ENCODE peak calls at places on chromosomes 16 and 17, in nine cellular contexts. X, Q, I, M, T, F, Z, S and W are unnamed samples.

GRCh38 chr16:88803264-88803987 is at the start of gene CDT1:
- DNase-seq in Q (peak), S (peak), M (peak), T (peak), Z (peak), I (peak), X (peak), F (peak), W (peak)

GRCh38 chr17:33334703-33335102 is 41.6 kb upstream of the ASIC2 start:
- DNase-seq in T (no peak), S (no peak), Q (no peak), I (no peak), M (no peak), X (no peak), F (no peak), Z (no peak), W (no peak)

GRCh38 chr16:7227193-7227825 is 105.3 kb upstream of the RBFOX1 start:
- DNase-seq in Q (no peak), Z (no peak), F (no peak), M (no peak), T (no peak), S (no peak), I (no peak), X (no peak), W (no peak)

GRCh38 chr16:22018559-22018958 is 10.6 kb downstream of the MOSMO start:
- DNase-seq in T (no peak), X (no peak), Z (no peak), S (no peak), M (no peak), I (no peak), F (peak), Q (no peak), W (no peak)

GRCh38 chr17:8225813-8226535 is 15.6 kb upstream of the AURKB start:
- DNase-seq in I (no peak), T (peak), Q (peak), S (peak), Z (peak), F (peak), X (peak), M (no peak), W (peak)

GRCh38 chr17:1431631-1432104 is 24.4 kb downstream of the CRK start:
- DNase-seq in I (no peak), Q (no peak), F (no peak), S (no peak), M (no peak), T (no peak), Z (no peak), X (peak), W (no peak)

GRCh38 chr16:80899804-80900592 is 95.6 kb upstream of the CDYL2 start:
- DNase-seq in I (peak), Z (peak), Q (peak), M (no peak), X (no peak), S (peak), F (peak), T (no peak), W (peak)

GRCh38 chr16:49503242-49504022 is 129.8 kb downstream of the C16orf78 start:
- DNase-seq in F (no peak), I (no peak), X (peak), Z (no peak), M (no peak), S (no peak), Q (no peak), T (no peak), W (no peak)

GRCh38 chr16:25210758-25211157 is 6.0 kb upstream of the AQP8 start:
- DNase-seq in T (no peak), S (no peak), F (peak), X (no peak), I (no peak), Q (peak), M (no peak), Z (no peak), W (no peak)

GRCh38 chr17:57706761-57707160 is 38.3 kb downstream of the CCDC182 start:
- DNase-seq in M (no peak), T (no peak), S (no peak), F (no peak), Z (no peak), I (no peak), X (no peak), Q (no peak), W (no peak)

GRCh38 chr17:67779098-67779672 is 46.1 kb upstream of the BPTF start:
- DNase-seq in Z (peak), M (peak), X (peak), T (no peak), I (peak), S (peak), F (peak), Q (no peak), W (no peak)

GRCh38 chr16:81746566-81746965 is 32.5 kb upstream of the PLCG2 start:
- DNase-seq in T (no peak), I (no peak), X (no peak), F (no peak), Z (no peak), Q (no peak), S (no peak), M (no peak), W (no peak)

GRCh38 chr17:45794840-45795239 is 10.7 kb downstream of the CRHR1 start:
- DNase-seq in T (no peak), S (no peak), Z (no peak), F (peak), X (no peak), Q (peak), M (no peak), I (no peak), W (no peak)

GRCh38 chr17:33196883-33197282 is 96.2 kb downstream of the ASIC2 start:
- DNase-seq in I (no peak), Q (no peak), Z (no peak), M (no peak), F (no peak), X (no peak), T (no peak), S (no peak), W (no peak)

GRCh38 chr17:73231363-73231762 is 30.3 kb downstream of the CPSF4L start:
- DNase-seq in F (peak), Z (no peak), M (no peak), S (no peak), T (no peak), Q (peak), I (no peak), X (no peak), W (no peak)

GRCh38 chr17:8095361-8095760 is 7.8 kb upstream of the ALOX12B start:
- DNase-seq in Q (no peak), X (no peak), I (no peak), M (no peak), F (no peak), S (no peak), T (no peak), Z (no peak), W (no peak)

GRCh38 chr16:55147401-55147800 is 176.6 kb upstream of the IRX6 start:
- DNase-seq in T (no peak), Q (no peak), S (no peak), M (no peak), Z (no peak), F (no peak), I (no peak), X (no peak), W (no peak)

GRCh38 chr17:18094409-18094807 is 6.7 kb downstream of the DRG2 start:
- DNase-seq in S (no peak), F (no peak), T (no peak), I (no peak), M (no peak), X (no peak), Z (no peak), Q (no peak), W (no peak)

GRCh38 chr17:74274060-74274702 is at the start of gene DNAI2:
- DNase-seq in M (no peak), F (no peak), Z (peak), T (no peak), X (no peak), I (peak), S (no peak), Q (no peak), W (no peak)

GRCh38 chr17:17815062-17815406 is 21.8 kb downstream of the SREBF1 start:
- DNase-seq in X (no peak), M (no peak), Q (no peak), I (peak), Z (no peak), T (no peak), F (no peak), S (no peak), W (no peak)

GRCh38 chr17:81961087-81961514 is at the start of gene NOTUM:
- DNase-seq in S (no peak), M (peak), F (no peak), X (no peak), Q (no peak), I (no peak), Z (peak), T (no peak), W (no peak)

GRCh38 chr16:23423496-23424049 is 29.4 kb downstream of the COG7 start:
- DNase-seq in Q (peak), F (peak), S (peak), I (peak), T (no peak), X (no peak), M (no peak), Z (peak), W (peak)

GRCh38 chr17:42475121-42475520 is 16.4 kb downstream of the ATP6V0A1 start:
- DNase-seq in I (no peak), M (no peak), Z (no peak), T (no peak), S (no peak), F (no peak), Q (no peak), X (peak), W (no peak)

GRCh38 chr17:6232768-6233130 is 162.6 kb downstream of the WSCD1 start:
- DNase-seq in M (no peak), F (no peak), S (no peak), Q (no peak), Z (no peak), I (no peak), X (no peak), T (no peak), W (no peak)

GRCh38 chr16:48172682-48173081 is 16.9 kb upstream of the ABCC12 start:
- DNase-seq in I (no peak), S (no peak), Z (no peak), T (no peak), F (no peak), Q (no peak), M (no peak), X (no peak), W (no peak)

GRCh38 chr17:73474370-73474988 is 162.7 kb upstream of the CDC42EP4 start:
- DNase-seq in F (peak), Z (peak), M (no peak), X (no peak), I (peak), S (peak), Q (no peak), T (peak), W (no peak)

GRCh38 chr17:47318197-47318918 is 5.4 kb upstream of the EFCAB13 start:
- DNase-seq in S (no peak), Z (no peak), T (no peak), M (no peak), Q (no peak), X (peak), I (no peak), F (no peak), W (no peak)

GRCh38 chr16:30658731-30659506 is 688 bp downstream of the FBRS start:
- DNase-seq in X (peak), S (peak), Q (peak), F (peak), Z (peak), I (peak), T (no peak), M (peak), W (peak)

GRCh38 chr17:45702666-45703266 is 81.4 kb upstream of the CRHR1 start:
- DNase-seq in F (peak), Z (no peak), I (no peak), Q (peak), M (no peak), S (no peak), T (no peak), X (no peak), W (no peak)

GRCh38 chr16:58102665-58103427 is 26.3 kb downstream of the CFAP20 start:
- DNase-seq in Z (peak), M (no peak), X (peak), S (no peak), I (peak), T (no peak), Q (no peak), F (no peak), W (no peak)

GRCh38 chr17:71681427-71682173 is 439.2 kb upstream of the SOX9 start:
- DNase-seq in F (no peak), Q (no peak), I (no peak), S (no peak), Z (no peak), T (no peak), M (no peak), X (no peak), W (no peak)

GRCh38 chr17:5282639-5283217 is 644 bp downstream of the RABEP1 start:
- DNase-seq in T (no peak), F (peak), X (no peak), S (peak), I (peak), M (no peak), Z (peak), Q (peak), W (no peak)

GRCh38 chr16:68711421-68712139 is 25.5 kb upstream of the CDH1 start:
- DNase-seq in Z (no peak), Q (no peak), F (no peak), M (no peak), I (no peak), S (no peak), X (peak), T (no peak), W (no peak)

GRCh38 chr16:68704232-68704867 is 32.7 kb upstream of the CDH1 start:
- DNase-seq in I (peak), X (peak), F (peak), Q (peak), M (peak), S (peak), T (peak), Z (peak), W (peak)

GRCh38 chr16:68713430-68713829 is 23.7 kb upstream of the CDH1 start:
- DNase-seq in M (no peak), X (no peak), Z (no peak), S (no peak), Q (no peak), F (no peak), I (no peak), T (no peak), W (no peak)

DNA sequence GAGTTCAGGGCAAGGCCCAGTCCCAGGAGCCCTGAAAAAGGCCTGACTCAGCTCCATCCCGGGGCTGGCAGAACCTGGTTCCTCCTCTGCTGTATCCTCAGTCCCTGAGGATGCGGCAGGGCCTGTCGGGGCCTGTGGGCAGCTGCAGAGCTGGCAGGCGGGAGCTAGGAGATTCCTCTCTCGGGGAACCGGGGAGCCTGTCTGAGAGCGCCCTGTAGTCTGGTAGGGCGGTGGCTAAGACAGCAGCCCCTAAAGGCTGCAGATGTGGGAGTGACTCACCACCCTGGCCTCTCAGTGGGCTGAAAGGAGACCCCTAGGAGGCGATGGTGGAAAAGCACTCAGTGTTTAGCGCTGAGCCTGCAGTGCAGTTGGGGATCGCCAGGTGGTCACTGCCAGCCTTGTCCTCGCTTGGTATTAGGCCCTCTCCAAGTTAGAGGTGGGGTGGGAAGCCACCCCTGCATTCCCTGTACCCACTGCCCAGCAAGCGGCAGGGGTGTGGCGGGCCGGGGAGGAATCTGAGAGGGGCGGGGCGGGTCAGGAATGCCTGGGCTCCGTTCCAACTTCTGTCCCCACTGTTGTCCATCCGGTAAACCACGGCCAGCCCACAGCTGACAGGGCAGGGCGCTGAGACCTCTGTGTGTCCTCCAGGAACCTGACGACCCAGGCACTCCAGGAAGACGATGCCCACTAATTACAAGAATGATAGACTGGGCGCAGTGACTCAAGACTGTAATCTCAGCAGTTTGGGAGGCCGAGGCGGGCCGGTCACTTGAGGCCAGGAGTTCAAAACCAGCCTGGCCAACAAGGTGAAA is 29.5 kb upstream of the CDH1 start:
- DNase-seq in Z (peak), S (peak), M (no peak), F (peak), Q (no peak), I (peak), X (no peak), T (peak), W (no peak)
- TF ChIP-seq CTCF in Z (no peak), S (no peak), M (no peak), F (peak), Q (no peak), I (no peak), X (no peak), T (no peak), W (no peak)

GRCh38 chr16:50745940-50746339 is 4.1 kb downstream of the CYLD start:
- DNase-seq in Q (no peak), T (no peak), M (no peak), I (no peak), S (no peak), Z (no peak), X (no peak), F (no peak), W (no peak)

GRCh38 chr16:50743575-50744225 is 1.8 kb downstream of the CYLD start:
- DNase-seq in I (no peak), Q (no peak), X (no peak), T (no peak), M (no peak), S (no peak), F (no peak), Z (no peak), W (no peak)

GRCh38 chr16:50751528-50751927 is 9.6 kb downstream of the CYLD start:
- DNase-seq in Z (no peak), S (no peak), X (no peak), I (no peak), Q (no peak), F (no peak), M (no peak), T (no peak), W (no peak)

GRCh38 chr16:50744911-50745310 is 3.0 kb downstream of the CYLD start:
- DNase-seq in Q (peak), I (no peak), S (no peak), T (no peak), Z (no peak), M (no peak), X (no peak), F (no peak), W (no peak)

DNA sequence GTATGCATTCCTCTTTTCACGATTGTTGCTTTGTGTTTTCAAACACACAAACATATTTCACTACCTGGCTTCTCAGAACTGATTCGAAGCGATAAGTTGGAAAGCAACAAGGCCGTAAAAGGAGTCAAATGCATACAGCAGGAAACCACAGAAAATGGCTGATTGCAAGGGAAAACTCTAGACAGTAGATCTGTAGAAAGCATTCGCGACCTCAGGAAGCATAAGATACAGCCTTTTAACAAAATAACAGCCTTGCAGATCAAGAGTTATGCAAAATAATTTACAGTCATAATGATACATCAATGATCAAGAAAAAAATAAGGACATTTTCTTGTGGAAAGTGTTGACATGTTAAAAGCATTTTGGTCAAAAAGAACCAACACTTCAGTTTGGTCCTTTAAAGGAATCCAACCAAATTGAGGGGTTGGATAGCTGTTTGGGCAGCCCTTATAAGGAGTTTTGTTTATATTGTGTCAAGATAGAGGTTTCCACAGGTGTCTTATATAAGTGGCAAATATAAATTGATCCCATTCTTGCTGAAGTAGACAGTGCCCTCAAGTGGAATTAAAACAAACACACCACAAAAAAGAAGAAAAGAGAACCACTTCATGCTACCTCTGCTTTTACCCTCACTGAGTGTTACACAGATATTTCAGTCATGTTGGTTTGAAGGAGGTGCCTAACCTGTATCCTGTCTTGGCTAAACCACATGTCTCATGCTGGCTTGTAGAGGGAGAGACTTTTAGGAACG is 5.5 kb downstream of the CYLD start:
- DNase-seq in M (peak), T (no peak), F (peak), X (peak), I (no peak), Q (no peak), S (no peak), Z (no peak), W (no peak)
- TF ChIP-seq CTCF in M (peak), T (no peak), F (no peak), X (peak), I (peak), Q (peak), S (no peak), Z (peak), W (peak)

DNA sequence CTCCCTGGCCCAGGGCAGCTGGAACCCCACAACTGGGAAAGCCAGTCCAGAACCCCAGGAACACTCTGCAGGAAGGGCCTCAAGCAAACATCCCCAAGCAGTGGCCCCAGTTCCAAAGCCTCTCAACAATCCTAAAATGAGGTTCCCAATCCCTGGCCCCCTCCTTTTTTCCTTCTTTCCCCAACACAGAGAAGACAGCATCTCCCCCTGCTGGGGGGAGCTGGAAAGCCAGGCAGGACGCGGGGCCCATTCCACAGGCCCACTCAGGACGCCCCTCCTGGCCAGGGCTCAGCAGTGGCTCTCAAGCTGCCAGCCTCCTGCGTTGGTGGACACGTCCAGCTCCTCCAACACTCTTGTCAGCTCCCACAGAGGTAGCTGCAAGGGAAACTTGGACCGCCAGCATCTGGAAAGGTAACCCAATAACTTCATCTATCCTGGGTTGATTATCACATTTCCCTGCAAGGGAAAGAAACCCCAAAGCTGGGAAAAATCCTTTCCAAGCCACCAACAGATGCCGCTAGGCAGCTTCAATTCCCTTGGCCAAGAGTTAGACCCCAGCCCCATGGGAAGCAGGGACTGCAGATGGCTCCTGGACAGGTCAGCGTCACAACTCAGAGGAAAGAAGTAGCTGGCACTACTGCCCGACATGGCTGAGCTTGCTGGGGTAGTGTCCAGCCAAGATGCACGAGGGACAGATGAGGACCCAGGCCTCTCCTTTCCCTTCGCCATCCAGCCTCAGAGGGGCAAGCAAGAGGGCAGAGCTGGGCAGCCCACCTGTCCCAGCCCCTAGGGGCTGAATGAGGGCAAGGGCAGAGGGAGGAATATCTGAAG is 7.6 kb downstream of the HDAC5 start:
- DNase-seq in Z (peak), Q (peak), I (no peak), S (no peak), F (peak), M (peak), T (peak), X (peak), W (no peak)
- TF ChIP-seq CTCF in Z (peak), Q (peak), I (peak), S (peak), F (peak), M (peak), T (peak), X (peak), W (peak)

DNA sequence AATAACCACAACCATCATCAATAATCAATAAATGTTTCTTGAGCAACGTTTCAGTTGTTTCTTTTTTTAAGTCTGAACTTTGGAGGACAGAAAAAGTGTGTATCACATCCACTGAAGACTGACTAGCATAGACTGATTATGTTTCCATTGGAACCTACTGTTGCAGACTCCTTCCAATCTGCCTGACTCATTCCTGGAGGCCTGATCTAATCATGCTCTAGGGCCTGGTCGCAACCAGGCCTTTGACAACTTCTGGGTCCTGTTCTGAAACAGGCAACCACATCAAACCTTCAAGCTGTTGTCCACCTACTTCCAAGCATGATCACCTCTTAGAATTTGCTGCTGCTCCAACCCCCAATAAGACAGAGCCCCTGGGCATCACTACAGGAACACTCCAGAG is 109.2 kb upstream of the NUDT7 start:
- DNase-seq in M (no peak), X (no peak), Z (no peak), T (no peak), F (peak), S (no peak), I (no peak), Q (no peak), W (no peak)
- TF ChIP-seq CTCF in M (no peak), X (no peak), Z (no peak), T (no peak), F (no peak), S (no peak), I (no peak), Q (no peak), W (no peak)